ENCODE peak calls at places on chromosomes 12 and 14, in six cellular contexts. I is NCI-H1092; Y is mucosa of descending colon; A is cardiac muscle cell; J is stimulated activated CD4-positive, alpha-beta T cell treated with anti-CD3 and anti-CD28 coated beads, Interleukin-1b, Interleukin-23, amount 100 ng/mL, for 1 hour; Q is pulmonary artery endothelial cell. G is an unnamed sample.

GRCh38 chr12:109261939-109262338 is 47.1 kb downstream of the FOXN4 start:
- DNase-seq in I (no peak), J (no peak), Q (no peak), A (no peak), Y (no peak), G (no peak)

GRCh38 chr12:24045816-24046257 is 96.4 kb upstream of the SOX5 start:
- DNase-seq in I (no peak), Q (peak), A (peak), Y (no peak), J (no peak), G (no peak)

GRCh38 chr12:52082026-52082667 is 2.6 kb downstream of the SMIM41 start:
- DNase-seq in J (no peak), I (no peak), Y (peak), Q (no peak), A (peak), G (no peak)

GRCh38 chr14:28308727-28309126 is 457.9 kb upstream of the FOXG1 start:
- DNase-seq in I (no peak), Q (peak), J (no peak), A (peak), Y (no peak), G (no peak)

GRCh38 chr12:12718382-12718761 is 1.2 kb downstream of the CDKN1B start:
- DNase-seq in Y (no peak), I (no peak), J (no peak), Q (no peak), A (peak), G (no peak)

GRCh38 chr14:92973265-92973797 is 50.4 kb downstream of the CHGA start:
- DNase-seq in I (peak), J (no peak), Q (no peak), Y (peak), A (peak), G (peak)

GRCh38 chr12:5276327-5276880 is 155.5 kb upstream of the NTF3 start:
- DNase-seq in J (no peak), A (no peak), Y (no peak), Q (no peak), I (no peak), G (no peak)

GRCh38 chr14:56299306-56299984 is 181.2 kb downstream of the PELI2 start:
- DNase-seq in A (no peak), J (no peak), Y (no peak), I (no peak), Q (no peak), G (no peak)

GRCh38 chr14:90091393-90091792 is 29.6 kb downstream of the KCNK13 start:
- DNase-seq in Y (no peak), I (peak), Q (peak), J (no peak), A (peak), G (no peak)

GRCh38 chr14:96206461-96206860 is 1.8 kb downstream of the BDKRB2 start:
- DNase-seq in A (no peak), Y (peak), I (no peak), J (no peak), Q (no peak), G (no peak)

GRCh38 chr14:37870947-37871346 is 275.5 kb downstream of the TTC6 start:
- DNase-seq in Y (no peak), J (no peak), I (no peak), Q (no peak), A (no peak), G (no peak)